ENCODE peak calls at places on chromosomes 5 and 9, in five cellular contexts. B is BJ, H is ovary, Z is heart left ventricle, K is GM23338. W is an unnamed sample. For H3K36me3, the result is how much of the 10 kb centered on the place peaks cover.

GRCh38 chr9:88236531-88237453 is 98.5 kb upstream of the SPATA31C2 start:
- DNase-seq in B (no peak), H (peak), Z (peak), K (no peak), W (no peak)

GRCh38 chr5:76608833-76609232 is 14.4 kb downstream of the F2RL2 start:
- DNase-seq in B (no peak), H (no peak), Z (no peak), K (no peak), W (no peak)

GRCh38 chr5:140344683-140345423 is 1.6 kb downstream of the HBEGF start:
- DNase-seq in B (no peak), H (no peak), Z (no peak), K (peak), W (no peak)

GRCh38 chr9:34437006-34437925 is 21.1 kb downstream of the FAM219A start:
- DNase-seq in B (no peak), H (no peak), Z (no peak), K (peak), W (peak)

GRCh38 chr9:73237140-73237539 is 85.5 kb downstream of the ANXA1 start:
- DNase-seq in B (no peak), H (no peak), Z (no peak), K (no peak), W (no peak)

GRCh38 chr5:140037012-140037411 is 6.1 kb downstream of the NRG2 start:
- DNase-seq in B (no peak), H (no peak), Z (no peak), K (no peak), W (no peak)

GRCh38 chr5:148998174-148998797 is 64.6 kb downstream of the SH3TC2 start:
- DNase-seq in B (no peak), H (no peak), Z (no peak), K (peak), W (peak)

GRCh38 chr5:133967715-133968056 is 739 bp downstream of the C5orf15 start:
- DNase-seq in B (no peak), H (no peak), Z (no peak), K (peak), W (no peak)

GRCh38 chr5:105503950-105504349 is 1941.4 kb upstream of the NUDT12 start:
- DNase-seq in B (no peak), H (no peak), Z (no peak), K (no peak), W (no peak)

DNA sequence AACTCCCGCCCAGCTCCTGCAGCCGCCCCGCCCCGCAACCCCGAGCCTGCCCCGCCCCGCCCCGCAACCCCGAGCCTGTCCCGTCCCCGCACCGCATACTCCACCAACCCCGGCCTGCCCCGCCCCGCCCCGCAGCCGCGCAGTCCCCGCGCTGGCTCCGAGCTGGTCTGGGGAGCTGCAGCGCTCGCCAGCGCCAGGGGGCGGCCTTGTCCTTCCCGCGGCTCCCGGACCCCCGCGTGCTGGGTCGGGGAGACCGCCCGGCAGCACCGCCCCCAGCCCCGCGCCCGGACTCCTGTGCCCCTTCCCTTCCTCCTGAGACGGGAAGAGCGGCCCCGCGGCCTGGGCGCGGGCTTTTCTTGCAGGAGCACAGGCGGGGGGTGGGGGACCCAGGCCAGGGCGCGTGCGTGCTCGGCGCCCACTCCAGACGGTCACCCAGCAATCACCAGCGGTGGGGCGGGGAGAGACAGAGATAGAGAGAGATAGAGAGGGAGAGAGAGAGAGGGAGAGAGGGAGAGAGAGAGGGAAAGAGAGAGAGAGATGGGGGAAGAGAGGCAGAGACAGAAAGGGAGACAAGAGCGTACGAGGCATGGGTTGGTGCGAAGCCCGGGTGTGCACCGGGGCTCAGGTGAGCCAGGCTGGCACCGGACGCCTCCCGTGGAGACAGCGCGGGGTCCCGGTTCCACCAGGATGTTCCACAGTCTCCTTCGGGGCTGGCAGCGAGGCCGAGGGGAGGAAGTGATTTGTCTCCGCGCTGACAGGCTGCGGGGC is 14.7 kb upstream of the TMEM250 start:
- DNase-seq in B (no peak), H (peak), Z (peak), K (peak), W (no peak)
- TF ChIP-seq CTCF in B (peak), H (no peak), Z (peak), K (peak), W (no peak)

GRCh38 chr5:151106509-151106908 is 25.7 kb upstream of the TNIP1 start:
- DNase-seq in B (no peak), H (no peak), Z (no peak), K (no peak), W (no peak)

GRCh38 chr5:151105561-151105960 is 24.7 kb upstream of the TNIP1 start:
- DNase-seq in B (no peak), H (no peak), Z (no peak), K (no peak), W (no peak)

GRCh38 chr5:151107084-151107483 is 26.2 kb upstream of the TNIP1 start:
- DNase-seq in B (no peak), H (no peak), Z (no peak), K (no peak), W (no peak)

GRCh38 chr5:151106073-151106472 is 25.2 kb upstream of the TNIP1 start:
- DNase-seq in B (no peak), H (no peak), Z (no peak), K (no peak), W (no peak)

DNA sequence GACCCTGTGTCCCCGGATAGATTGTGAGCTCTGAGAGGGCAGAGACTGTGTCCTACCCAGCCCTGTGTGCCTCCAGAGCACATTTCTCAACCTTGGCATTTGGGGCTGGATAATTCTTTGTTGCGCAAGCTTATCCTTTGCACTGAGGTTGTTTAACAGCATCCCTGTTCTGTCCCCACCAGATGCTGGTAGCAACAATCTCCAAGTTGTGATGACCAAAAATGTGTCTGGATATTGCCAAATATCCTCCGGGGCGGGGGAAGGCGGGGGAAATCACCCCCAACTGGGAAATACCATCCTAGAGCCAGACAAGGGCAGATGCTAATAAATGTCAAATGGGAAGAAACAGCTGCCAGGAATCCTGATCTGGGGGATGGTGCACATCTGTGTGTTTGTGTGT is 24.0 kb upstream of the TNIP1 start:
- DNase-seq in B (peak), H (peak), Z (no peak), K (no peak), W (peak)
- H3K36me3 ChIP-seq in B (under half), H (under half), Z (half or more), K (under half), W (under half)

GRCh38 chr9:95756101-95756500 is 119.4 kb upstream of the ERCC6L2 start:
- DNase-seq in B (no peak), H (no peak), Z (no peak), K (no peak), W (no peak)
- H3K4me3 ChIP-seq in B (no peak), H (no peak), Z (no peak), K (no peak), W (no peak)

GRCh38 chr9:121019282-121019681 is 30.8 kb downstream of the C5 start:
- DNase-seq in B (no peak), H (no peak), Z (no peak), K (no peak), W (no peak)
- TF ChIP-seq CTCF in B (no peak), H (no peak), Z (no peak), K (no peak), W (no peak)

GRCh38 chr5:14286574-14287399 is 143.6 kb downstream of the TRIO start:
- DNase-seq in B (no peak), H (no peak), Z (no peak), K (no peak), W (no peak)
- H3K36me3 ChIP-seq in B (under half), H (under half), Z (under half), K (under half), W (under half)

GRCh38 chr5:6056280-6056679 is 322.1 kb downstream of the MED10 start:
- DNase-seq in B (no peak), H (no peak), Z (no peak), K (no peak), W (no peak)

DNA sequence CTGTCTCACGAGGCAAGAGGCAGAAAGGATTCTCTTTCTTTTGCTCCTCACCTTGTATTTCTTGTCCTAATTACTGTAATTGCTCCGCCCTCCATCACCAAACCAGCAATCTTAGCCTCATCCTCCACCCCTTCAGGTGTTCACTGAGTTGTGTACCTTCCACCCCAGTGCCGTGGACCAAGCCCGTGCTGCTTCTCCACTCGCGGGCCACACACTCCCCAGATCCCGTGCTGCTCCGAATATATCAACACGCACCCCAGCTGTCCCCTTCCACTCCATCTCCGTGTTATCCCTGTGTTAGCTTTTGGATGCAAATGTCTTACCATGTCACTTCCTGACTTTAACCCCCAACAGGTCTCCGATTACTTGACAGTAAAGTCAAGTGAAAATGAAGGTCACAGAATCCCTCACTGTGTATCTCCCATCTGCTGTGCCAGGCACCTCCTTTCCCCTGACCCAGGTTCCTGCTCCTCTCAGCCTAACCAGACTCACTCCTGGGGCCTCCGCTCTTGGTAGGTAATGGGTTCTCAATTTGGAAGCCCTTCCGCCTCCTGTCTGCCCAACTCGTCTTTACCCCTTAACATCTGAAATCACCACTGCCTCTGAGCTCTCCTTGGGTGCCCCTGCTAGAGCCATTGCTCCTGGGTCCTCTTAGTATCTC is 320.2 kb downstream of the MED10 start:
- DNase-seq in B (no peak), H (no peak), Z (no peak), K (no peak), W (no peak)
- H3K4me3 ChIP-seq in B (no peak), H (no peak), Z (no peak), K (no peak), W (no peak)

GRCh38 chr9:125999504-125999881 is 252.3 kb downstream of the PBX3 start:
- DNase-seq in B (no peak), H (no peak), Z (no peak), K (no peak), W (no peak)

GRCh38 chr9:126000256-126000655 is 253.1 kb downstream of the PBX3 start:
- DNase-seq in B (no peak), H (no peak), Z (no peak), K (no peak), W (no peak)

GRCh38 chr9:125997510-125997823 is 250.3 kb downstream of the PBX3 start:
- DNase-seq in B (no peak), H (no peak), Z (no peak), K (no peak), W (peak)

GRCh38 chr9:126000731-126001580 is 253.8 kb downstream of the PBX3 start:
- DNase-seq in B (no peak), H (no peak), Z (no peak), K (no peak), W (no peak)

GRCh38 chr9:125998837-125999503 is 251.8 kb downstream of the PBX3 start:
- DNase-seq in B (no peak), H (no peak), Z (no peak), K (no peak), W (no peak)
- TF ChIP-seq CTCF in B (no peak), H (no peak), Z (no peak), K (no peak), W (no peak)

GRCh38 chr5:645421-645820 is 33.3 kb downstream of the CEP72 start:
- DNase-seq in B (no peak), H (peak), Z (no peak), K (no peak), W (no peak)

GRCh38 chr5:643351-643801 is 31.2 kb downstream of the CEP72 start:
- DNase-seq in B (no peak), H (peak), Z (no peak), K (no peak), W (no peak)

GRCh38 chr5:643811-644271 is 31.7 kb downstream of the CEP72 start:
- DNase-seq in B (no peak), H (peak), Z (no peak), K (no peak), W (no peak)

GRCh38 chr5:644971-645370 is 32.8 kb downstream of the CEP72 start:
- DNase-seq in B (no peak), H (peak), Z (no peak), K (no peak), W (no peak)

GRCh38 chr5:644509-644908 is 32.4 kb downstream of the CEP72 start:
- DNase-seq in B (no peak), H (peak), Z (no peak), K (no peak), W (no peak)
- H3K36me3 ChIP-seq in B (under half), H (under half), Z (under half), K (under half), W (under half)

DNA sequence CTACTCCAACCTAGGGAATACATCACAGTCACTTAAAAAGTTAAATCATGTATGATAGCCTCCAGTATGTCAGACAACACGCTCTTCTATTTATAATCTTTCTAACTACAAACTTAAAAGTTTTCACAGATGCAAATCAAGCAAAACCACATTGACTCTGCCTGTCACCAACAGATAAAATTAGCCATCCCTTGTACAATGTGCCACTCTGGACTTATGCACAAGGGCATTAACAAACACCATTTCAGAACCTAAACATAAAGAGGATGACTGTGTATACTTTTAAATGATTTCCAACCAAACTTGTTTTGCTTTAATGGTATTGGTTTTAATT is 14.7 kb downstream of the ERP44 start:
- DNase-seq in B (no peak), H (no peak), Z (no peak), K (no peak), W (no peak)
- H3K4me3 ChIP-seq in B (no peak), H (no peak), Z (no peak), K (no peak), W (no peak)

DNA sequence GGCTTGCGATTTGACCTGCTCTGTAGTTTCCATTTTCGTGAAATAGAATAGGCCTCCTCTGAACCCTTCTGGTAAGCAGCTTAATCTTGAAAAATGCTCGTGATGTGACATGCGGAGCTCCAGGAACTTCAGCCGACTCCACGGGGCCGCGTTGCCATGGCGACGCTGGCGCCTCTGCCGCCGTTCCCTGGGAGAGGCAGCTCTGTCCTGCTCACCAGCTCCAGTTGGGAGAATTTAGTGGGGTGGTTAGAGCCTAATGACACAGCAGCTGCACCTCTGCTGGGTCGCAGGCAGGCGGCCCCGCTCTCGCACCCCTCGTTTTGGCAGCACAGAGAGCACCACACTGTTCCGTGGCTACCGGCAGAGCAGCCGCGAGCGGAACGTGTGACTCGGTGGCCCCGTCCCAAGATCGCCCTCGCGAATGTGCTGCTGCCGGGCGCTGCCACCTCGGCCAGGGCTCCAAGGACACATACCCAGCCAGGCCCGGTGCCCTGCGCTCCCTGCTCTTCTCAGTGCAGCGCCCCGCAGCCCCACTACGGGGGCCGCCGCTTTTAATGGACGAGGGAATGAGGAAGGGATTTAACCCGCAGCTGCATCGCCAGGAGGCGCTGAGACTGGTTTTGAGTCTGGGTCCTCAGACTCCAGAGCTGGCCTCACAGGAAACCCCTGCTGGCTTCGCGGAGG is 131.2 kb upstream of the LMX1B start:
- DNase-seq in B (no peak), H (peak), Z (peak), K (peak), W (no peak)
- TF ChIP-seq CTCF in B (no peak), H (no peak), Z (no peak), K (peak), W (no peak)

W was measured in lung.